ENCODE peak calls at places on chromosomes 3 and 15, in four cellular contexts. J is SK-N-SH, U is K562, K is H1. M is an unnamed sample.

GRCh38 chr3:65083240-65083639 is 395.4 kb upstream of the ADAMTS9 start:
- DNase-seq in J (no peak), K (no peak), U (no peak), M (no peak)

GRCh38 chr15:30882861-30883433 is 20.8 kb upstream of the FAN1 start:
- DNase-seq in J (no peak), K (no peak), U (no peak), M (no peak)

GRCh38 chr3:23487015-23487414 is 283.9 kb downstream of the UBE2E2 start:
- DNase-seq in U (no peak), J (no peak), K (no peak), M (no peak)

GRCh38 chr15:39099524-39099923 is 481.4 kb upstream of the THBS1 start:
- DNase-seq in J (no peak), U (no peak), K (no peak), M (no peak)

GRCh38 chr3:112619295-112619694 is 21.6 kb downstream of the CCDC80 start:
- DNase-seq in K (no peak), U (no peak), J (no peak), M (no peak)

GRCh38 chr15:64452988-64453688 is 7.2 kb upstream of the ZNF609 start:
- DNase-seq in K (no peak), J (no peak), U (no peak), M (no peak)

GRCh38 chr3:144052275-144052674 is 80.7 kb downstream of the DIPK2A start:
- DNase-seq in J (no peak), U (no peak), K (no peak), M (no peak)

GRCh38 chr3:23055733-23056376 is 147.3 kb upstream of the UBE2E2 start:
- DNase-seq in J (no peak), U (no peak), K (no peak), M (no peak)

GRCh38 chr3:154684440-154684839 is 254.4 kb upstream of the GPR149 start:
- DNase-seq in J (no peak), K (no peak), U (no peak), M (no peak)

GRCh38 chr3:142931222-142931621 is 32.3 kb downstream of the PAQR9 start:
- DNase-seq in K (no peak), U (no peak), J (peak; percentile 44), M (peak; percentile 76)

GRCh38 chr3:152388631-152389030 is 119.9 kb downstream of the MBNL1 start:
- DNase-seq in U (no peak), K (no peak), J (no peak), M (no peak)

GRCh38 chr3:46898321-46899150 is 21.0 kb downstream of the PTH1R start:
- DNase-seq in U (no peak), J (no peak), K (no peak), M (peak; percentile 54)

GRCh38 chr3:181727122-181728036 is 15.7 kb downstream of the SOX2 start:
- DNase-seq in J (no peak), U (no peak), K (no peak), M (peak; percentile 65)

GRCh38 chr3:132499071-132499470 is 81.8 kb downstream of the DNAJC13 start:
- DNase-seq in J (no peak), U (no peak), K (no peak), M (no peak)

GRCh38 chr15:56327721-56328502 is 37.3 kb upstream of the TEX9 start:
- DNase-seq in J (no peak), U (no peak), K (no peak), M (no peak)

GRCh38 chr15:91469627-91470567 is 369.8 kb downstream of the SV2B start:
- DNase-seq in K (no peak), J (peak; percentile 14), U (peak; percentile 33), M (no peak)

GRCh38 chr3:172581757-172582166 is 58.5 kb upstream of the TNFSF10 start:
- DNase-seq in U (no peak), K (no peak), J (no peak), M (no peak)

GRCh38 chr3:53921296-53921695 is 29.6 kb upstream of the SELENOK start:
- DNase-seq in J (peak; percentile 7), U (no peak), K (no peak), M (no peak)

GRCh38 chr3:11385908-11386307 is 113.7 kb downstream of the ATG7 start:
- DNase-seq in U (no peak), J (no peak), K (no peak), M (no peak)

DNA sequence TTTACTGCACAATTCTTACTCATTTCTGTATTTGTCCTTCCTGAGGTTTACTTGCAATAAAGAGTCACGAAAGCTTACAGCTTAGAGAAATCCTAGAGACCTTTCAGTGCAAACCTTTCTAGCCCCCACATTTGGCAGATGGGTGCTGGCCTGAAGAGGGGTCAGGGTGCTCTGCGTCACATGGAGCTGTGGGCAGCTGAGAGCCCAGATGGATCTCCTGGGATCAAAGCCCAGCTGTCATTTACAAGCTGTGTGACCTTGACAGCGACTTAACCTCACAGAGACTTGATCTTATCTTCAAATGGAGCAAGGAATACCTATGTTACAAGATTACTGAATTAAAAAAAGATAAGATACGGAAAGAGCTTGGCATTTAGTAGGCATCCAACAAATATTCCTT is 24.0 kb upstream of the RAF1 start:
- DNase-seq in K (no peak), U (no peak), J (no peak), M (no peak)
- TF ChIP-seq TEAD4 in K (no peak), U (no peak), J (no peak), M (no peak)

DNA sequence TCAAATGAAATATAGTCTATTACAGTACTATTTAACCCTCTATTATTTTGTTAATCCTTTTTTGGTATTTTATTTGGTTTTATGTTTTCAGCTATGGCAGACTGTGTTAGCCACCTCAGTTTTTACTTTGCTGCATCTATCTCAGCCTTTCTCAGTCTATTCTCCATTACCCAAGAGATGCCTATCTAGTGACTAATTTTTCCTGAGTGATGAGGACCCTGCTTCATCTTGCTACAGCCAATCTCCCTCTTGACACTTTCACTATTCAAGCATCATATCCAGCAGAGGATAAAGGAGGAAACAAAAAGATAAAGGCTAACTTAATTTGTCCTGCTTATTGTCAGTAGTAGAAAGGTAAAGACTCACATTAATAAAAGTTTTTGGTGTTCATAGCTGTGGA is 141.8 kb upstream of the NECTIN3 start:
- DNase-seq in U (no peak), J (no peak), K (no peak), M (no peak)
- TF ChIP-seq TEAD4 in U (no peak), J (no peak), K (no peak), M (no peak)

GRCh38 chr3:123267821-123268220 is 66.1 kb downstream of the SEC22A start:
- DNase-seq in K (no peak), J (no peak), U (no peak), M (no peak)
- TF ChIP-seq TEAD4 in K (no peak), J (no peak), U (no peak), M (no peak)

GRCh38 chr15:98663045-98663444 is 14.7 kb downstream of the IGF1R start:
- DNase-seq in J (no peak), U (no peak), K (no peak), M (no peak)
- TF ChIP-seq TEAD4 in J (no peak), U (no peak), K (no peak), M (no peak)

GRCh38 chr3:27467545-27467944 is 16.6 kb downstream of the SLC4A7 start:
- DNase-seq in J (peak; percentile 39), K (no peak), U (no peak), M (no peak)

GRCh38 chr3:27468283-27468886 is 15.8 kb downstream of the SLC4A7 start:
- DNase-seq in U (no peak), K (no peak), J (no peak), M (no peak)

GRCh38 chr3:27472166-27472565 is 12.0 kb downstream of the SLC4A7 start:
- DNase-seq in U (no peak), J (no peak), K (no peak), M (no peak)
- TF ChIP-seq TEAD4 in U (no peak), J (no peak), K (no peak), M (no peak)

DNA sequence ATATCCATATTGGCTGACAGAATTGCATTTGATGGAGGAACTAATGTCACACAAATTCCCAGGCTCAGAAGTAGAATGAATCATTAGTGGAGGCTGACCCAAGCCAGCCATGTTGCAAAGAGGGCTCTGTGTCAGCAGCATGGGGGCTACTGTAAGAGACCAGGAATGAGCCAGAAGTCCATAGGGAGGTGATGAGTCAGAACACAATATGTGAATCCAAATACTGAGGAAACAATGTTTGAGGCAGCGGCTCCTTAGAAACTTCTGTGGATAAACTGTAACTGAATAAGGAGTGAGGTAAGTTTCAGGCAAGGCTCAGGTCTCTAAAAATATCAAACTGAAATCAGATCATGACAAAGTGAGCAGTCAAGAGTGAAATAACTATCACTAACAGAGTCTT is 170.7 kb downstream of the WDR72 start:
- DNase-seq in U (no peak), K (no peak), J (no peak), M (no peak)
- TF ChIP-seq TEAD4 in U (no peak), K (no peak), J (no peak), M (no peak)